ENCODE peak calls at places on chromosomes 5 and 9, in five cellular contexts. One of them, this sample, is unnamed.

GRCh38 chr5:112106878-112107277 is 312.2 kb downstream of the EPB41L4A start:
- DNase-seq in spleen: no peak
- DNase-seq in hippocampal formation: no peak
- DNase-seq in left lung: no peak
- DNase-seq in neuronal stem cell: no peak
- DNase-seq in this sample: no peak

GRCh38 chr9:113220467-113221002 is 542 bp downstream of the FKBP15 start:
- DNase-seq in hippocampal formation: no peak
- DNase-seq in left lung: no peak
- DNase-seq in neuronal stem cell: peak; percentile 0
- DNase-seq in spleen: no peak
- DNase-seq in this sample: peak; percentile 24

GRCh38 chr5:145830594-145830993 is 4.5 kb downstream of the PRELID2 start:
- DNase-seq in neuronal stem cell: no peak
- DNase-seq in left lung: no peak
- DNase-seq in hippocampal formation: no peak
- DNase-seq in spleen: no peak
- DNase-seq in this sample: no peak

GRCh38 chr9:132673355-132673754 is 3.1 kb downstream of the GTF3C4 start:
- DNase-seq in left lung: no peak
- DNase-seq in spleen: no peak
- DNase-seq in neuronal stem cell: no peak
- DNase-seq in hippocampal formation: no peak
- DNase-seq in this sample: no peak

GRCh38 chr5:71986101-71986500 is 121.2 kb upstream of the MAP1B start:
- DNase-seq in left lung: no peak
- DNase-seq in spleen: no peak
- DNase-seq in neuronal stem cell: no peak
- DNase-seq in hippocampal formation: no peak
- DNase-seq in this sample: no peak

GRCh38 chr5:79257314-79257713 is 21.4 kb downstream of the JMY start:
- DNase-seq in hippocampal formation: no peak
- DNase-seq in neuronal stem cell: no peak
- DNase-seq in spleen: no peak
- DNase-seq in left lung: no peak
- DNase-seq in this sample: no peak

GRCh38 chr9:12956805-12957204 is 182.0 kb downstream of the LURAP1L start:
- DNase-seq in hippocampal formation: no peak
- DNase-seq in neuronal stem cell: no peak
- DNase-seq in left lung: no peak
- DNase-seq in spleen: no peak
- DNase-seq in this sample: no peak

GRCh38 chr9:124941689-124942561 is 1.0 kb upstream of the GOLGA1 start:
- DNase-seq in hippocampal formation: peak; percentile 56
- DNase-seq in neuronal stem cell: no peak
- DNase-seq in spleen: peak; percentile 93
- DNase-seq in left lung: peak; percentile 84
- DNase-seq in this sample: peak; percentile 82

GRCh38 chr9:68970150-68970549 is 43.8 kb downstream of the PRKACG start:
- DNase-seq in left lung: no peak
- DNase-seq in spleen: no peak
- DNase-seq in neuronal stem cell: no peak
- DNase-seq in hippocampal formation: no peak
- DNase-seq in this sample: no peak

This sample was measured in MM.1S.